ENCODE peak calls at places on chromosomes 1 and 21, in five cellular contexts. I is stomach, O is Panc1, Q is transverse colon, M is GM12892. K is an unnamed sample.

GRCh38 chr1:184283999-184284398 is 102.8 kb upstream of the C1orf21 start:
- DNase-seq in Q (peak), I (no peak), M (no peak), O (no peak), K (no peak)

GRCh38 chr1:22709891-22710687 is 550 bp upstream of the EPHB2 start:
- DNase-seq in Q (peak), M (peak), O (no peak), I (no peak), K (peak)

GRCh38 chr1:235866207-235866912 is at the start of gene LYST:
- DNase-seq in M (no peak), Q (peak), I (peak), O (no peak), K (no peak)

GRCh38 chr1:170663011-170663410 is 920 bp upstream of the PRRX1 start:
- DNase-seq in M (no peak), Q (no peak), O (no peak), I (no peak), K (no peak)

GRCh38 chr21:42058631-42059111 is 12.4 kb upstream of the UMODL1 start:
- DNase-seq in I (peak), Q (no peak), M (no peak), O (no peak), K (no peak)

GRCh38 chr21:36188081-36188681 is 31.6 kb downstream of the DOP1B start:
- DNase-seq in M (no peak), O (no peak), Q (peak), I (peak), K (peak)

GRCh38 chr1:118250232-118250631 is 65.2 kb upstream of the SPAG17 start:
- DNase-seq in Q (no peak), M (no peak), I (no peak), O (no peak), K (no peak)

GRCh38 chr1:3669971-3670431 is 17.7 kb downstream of the TP73 start:
- DNase-seq in O (no peak), I (no peak), Q (no peak), M (no peak), K (no peak)

GRCh38 chr1:172818841-172819527 is 160.1 kb downstream of the FASLG start:
- DNase-seq in I (no peak), O (no peak), Q (peak), M (peak), K (no peak)

GRCh38 chr1:55230654-55231053 is 15.5 kb upstream of the USP24 start:
- DNase-seq in I (no peak), M (no peak), O (no peak), Q (no peak), K (no peak)

GRCh38 chr1:8560611-8561544 is 243.0 kb downstream of the SLC45A1 start:
- DNase-seq in Q (no peak), I (no peak), O (no peak), M (peak), K (no peak)

GRCh38 chr1:185537601-185538000 is 196.6 kb upstream of the HMCN1 start:
- DNase-seq in M (no peak), Q (no peak), O (no peak), I (no peak), K (no peak)

GRCh38 chr1:2583331-2583791 is 3.2 kb upstream of the PRXL2B start:
- DNase-seq in O (no peak), I (no peak), M (no peak), Q (no peak), K (no peak)

GRCh38 chr1:176897350-176898236 is 266.9 kb downstream of the ASTN1 start:
- DNase-seq in M (peak), Q (peak), I (peak), O (no peak), K (no peak)

DNA sequence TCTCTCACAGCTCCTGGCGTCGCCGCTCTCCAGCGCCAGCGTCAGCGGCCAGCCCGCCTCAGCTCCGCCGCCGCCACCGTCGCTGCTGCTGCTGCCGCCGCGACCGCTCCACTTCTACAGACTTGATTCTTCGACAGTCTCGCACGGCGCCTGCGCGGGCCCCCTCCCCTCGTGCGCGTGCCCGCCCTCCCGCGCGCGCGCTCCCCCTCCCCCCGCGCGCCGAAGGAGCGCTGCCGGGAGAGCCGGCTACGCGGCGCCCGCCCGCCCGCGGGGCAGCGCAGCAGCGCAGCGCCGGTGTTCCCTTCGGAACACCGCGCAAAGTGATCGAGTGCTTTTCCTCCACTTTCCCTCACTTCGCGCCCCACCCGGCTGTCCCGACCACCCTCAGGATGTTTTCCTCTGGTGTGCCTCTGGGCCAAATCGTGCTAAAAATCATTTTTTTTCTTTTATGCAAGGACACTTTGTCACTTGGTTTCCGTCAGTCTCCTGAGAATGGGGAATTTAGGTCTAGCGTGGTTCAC is at the start of gene IRF2BP2:
- DNase-seq in Q (peak), I (peak), M (peak), O (no peak), K (no peak)
- TF ChIP-seq POLR2AphosphoS5 in Q (peak), I (peak), M (peak), O (peak), K (no peak)

DNA sequence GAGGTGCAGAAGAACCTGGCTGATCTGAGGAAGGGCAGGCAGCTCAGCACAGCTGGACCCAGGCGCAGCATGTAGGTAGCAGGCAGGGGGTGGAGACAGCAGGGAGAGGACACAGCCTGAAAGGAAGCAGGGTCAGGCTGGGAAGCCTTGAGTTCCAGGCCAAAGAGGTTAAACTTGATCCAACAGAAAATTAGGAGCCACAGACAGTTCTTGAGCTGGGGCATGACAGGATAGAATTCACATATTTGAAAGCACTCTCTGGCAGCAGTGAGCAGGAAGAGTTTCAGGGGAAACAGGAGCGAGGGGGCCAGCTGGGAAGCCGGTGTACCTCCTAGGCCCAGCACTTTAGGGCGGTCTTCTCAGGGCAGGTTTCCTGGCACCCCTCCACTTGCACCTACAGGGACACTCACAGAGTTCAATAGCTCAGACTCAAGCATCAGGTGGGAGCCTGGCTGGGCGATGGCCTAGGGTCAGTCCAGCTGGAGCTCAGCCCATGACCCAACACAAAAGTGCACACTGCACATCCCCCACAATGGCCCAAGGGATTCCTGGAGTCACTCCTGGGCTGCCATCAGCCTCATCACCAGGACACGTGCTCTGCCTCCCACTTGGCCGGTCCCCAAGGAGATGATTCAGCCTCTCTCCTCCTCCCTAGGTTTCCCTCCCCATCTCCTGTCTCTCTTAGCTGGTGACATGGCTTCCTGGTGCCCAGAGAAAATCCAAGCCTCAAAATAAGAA is 22.7 kb downstream of the MATN1 start:
- DNase-seq in I (no peak), Q (peak), M (no peak), O (no peak), K (peak)
- TF ChIP-seq POLR2AphosphoS5 in I (no peak), Q (no peak), M (no peak), O (no peak), K (no peak)

GRCh38 chr1:234607091-234608025 is 2.6 kb downstream of the IRF2BP2 start:
- DNase-seq in I (peak), O (no peak), Q (peak), M (no peak), K (no peak)

GRCh38 chr1:234609528-234610042 is 393 bp downstream of the IRF2BP2 start:
- DNase-seq in M (no peak), O (no peak), Q (no peak), I (no peak), K (no peak)

GRCh38 chr1:234608026-234608719 is 1.8 kb downstream of the IRF2BP2 start:
- DNase-seq in I (peak), M (peak), Q (peak), O (no peak), K (peak)

GRCh38 chr1:234610582-234611152 is 689 bp upstream of the IRF2BP2 start:
- DNase-seq in I (peak), Q (peak), M (peak), O (no peak), K (peak)

DNA sequence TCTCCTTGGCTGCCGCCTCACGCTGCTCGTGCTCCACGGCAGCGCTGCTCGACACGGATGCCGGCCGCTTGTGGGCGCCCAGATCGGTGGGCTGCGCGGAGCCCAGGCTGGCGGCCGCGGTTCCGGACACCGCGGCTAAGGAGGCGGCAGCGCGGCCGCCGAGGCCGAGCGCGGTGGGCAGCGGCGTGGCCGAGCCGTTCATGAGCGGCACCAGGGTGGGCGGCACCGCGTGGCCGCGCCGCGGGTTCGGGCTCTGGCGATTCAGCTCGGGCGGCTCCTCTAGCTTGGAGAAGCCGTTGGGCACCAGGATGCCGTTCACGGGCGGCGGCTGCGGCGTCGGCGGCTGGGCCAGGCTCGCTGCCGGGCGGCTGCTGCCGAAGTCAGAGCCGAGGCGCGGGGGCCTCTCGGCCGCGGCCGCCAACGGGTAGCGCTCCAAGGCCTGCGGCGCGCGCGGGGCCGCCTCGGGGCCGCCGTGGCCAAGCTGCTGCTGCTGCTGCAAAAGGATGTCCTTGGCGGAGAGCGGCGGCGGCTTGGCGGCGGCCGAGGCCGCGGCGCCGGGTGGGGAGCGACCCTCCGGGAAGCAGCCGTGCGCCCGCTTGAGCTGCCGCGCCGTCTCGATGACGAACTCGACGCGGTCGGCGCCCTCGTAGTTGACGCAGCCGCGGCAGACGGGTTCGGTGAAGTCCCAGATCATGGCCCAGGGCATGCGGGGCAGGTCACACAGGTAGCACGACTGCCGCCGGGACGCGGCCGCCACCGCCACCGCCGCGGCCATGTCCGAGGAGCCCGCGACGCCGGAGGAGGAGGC is 1.1 kb downstream of the IRF2BP2 start:
- DNase-seq in M (no peak), O (no peak), Q (peak), I (peak), K (no peak)
- TF ChIP-seq POLR2AphosphoS5 in M (peak), O (peak), Q (no peak), I (peak), K (peak)

DNA sequence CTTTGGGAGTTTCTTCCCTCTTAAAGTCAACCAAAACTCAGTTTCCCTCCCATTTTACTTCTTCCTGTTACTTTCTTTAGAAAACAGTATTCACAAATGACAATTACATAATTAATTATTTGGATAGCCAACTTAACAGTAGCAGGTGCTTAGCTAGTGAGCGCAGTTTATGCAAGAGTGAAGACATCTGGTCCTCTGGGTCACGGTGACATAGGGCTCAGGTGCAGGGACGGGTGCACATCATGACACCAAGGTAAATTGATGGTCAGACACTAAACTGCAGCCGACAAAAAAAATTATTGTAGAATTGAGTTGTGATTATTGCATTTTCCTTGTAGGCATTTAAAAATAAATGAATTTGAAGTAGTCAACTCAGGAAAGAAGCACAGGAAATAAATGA is 142.0 kb upstream of the KCTD3 start:
- DNase-seq in M (no peak), Q (no peak), O (no peak), I (no peak), K (no peak)
- TF ChIP-seq POLR2AphosphoS5 in M (no peak), Q (no peak), O (no peak), I (no peak), K (no peak)

GRCh38 chr21:15063821-15064575 is 802 bp downstream of the NRIP1 start:
- DNase-seq in I (peak), M (no peak), O (no peak), Q (peak), K (peak)

GRCh38 chr21:15066231-15066577 is 1.4 kb upstream of the NRIP1 start:
- DNase-seq in I (no peak), M (no peak), Q (no peak), O (no peak), K (no peak)

GRCh38 chr21:15065381-15066230 is 806 bp upstream of the NRIP1 start:
- DNase-seq in I (peak), Q (peak), O (no peak), M (no peak), K (peak)

GRCh38 chr21:15063081-15063820 is 1.5 kb downstream of the NRIP1 start:
- DNase-seq in Q (no peak), I (no peak), O (no peak), M (no peak), K (no peak)

GRCh38 chr21:15064576-15065380 is at the start of gene NRIP1:
- DNase-seq in O (no peak), I (peak), M (peak), Q (peak), K (peak)
- TF ChIP-seq POLR2AphosphoS5 in O (no peak), I (peak), M (no peak), Q (peak), K (no peak)

GRCh38 chr1:179229214-179230140 is at the start of gene ABL2:
- DNase-seq in I (peak), M (peak), Q (peak), O (no peak), K (peak)
- TF ChIP-seq POLR2AphosphoS5 in I (no peak), M (no peak), Q (no peak), O (no peak), K (no peak)